ENCODE peak calls at places on chromosomes 1 and 21, in five cellular contexts. F, D, R, J and Q are unnamed samples.

GRCh38 chr1:59317343-59317742 is 20.4 kb downstream of the FGGY start:
- DNase-seq in F (no peak), D (no peak), R (no peak), J (no peak), Q (no peak)

GRCh38 chr21:39668369-39668768 is 55.6 kb downstream of the B3GALT5 start:
- DNase-seq in F (no peak), D (no peak), R (no peak), J (peak; percentile 82), Q (no peak)

GRCh38 chr1:218817747-218818146 is 355.9 kb upstream of the LYPLAL1 start:
- DNase-seq in F (no peak), D (no peak), R (no peak), J (no peak), Q (peak; percentile 1)

GRCh38 chr1:226407497-226408284 is at the start of gene PARP1:
- DNase-seq in F (peak; percentile 82), D (peak; percentile 96), R (peak; percentile 82), J (peak; percentile 97), Q (peak; percentile 94)

GRCh38 chr1:56934400-56935080 is 31.3 kb downstream of the C8B start:
- DNase-seq in F (no peak), D (no peak), R (no peak), J (no peak), Q (no peak)

GRCh38 chr1:53946252-53947171 is at the start of gene LRRC42:
- DNase-seq in F (no peak), D (no peak), R (no peak), J (no peak), Q (no peak)

GRCh38 chr1:91026777-91027176 is 4.9 kb upstream of the ZNF644 start:
- DNase-seq in F (no peak), D (no peak), R (no peak), J (no peak), Q (no peak)

GRCh38 chr1:69994261-69994660 is 211.1 kb downstream of the LRRC40 start:
- DNase-seq in F (no peak), D (no peak), R (no peak), J (no peak), Q (no peak)

GRCh38 chr1:2541619-2542246 is 11.7 kb upstream of the HES5 start:
- DNase-seq in F (no peak), D (peak; percentile 81), R (no peak), J (no peak), Q (no peak)

GRCh38 chr1:24416666-24417391 is 1.2 kb downstream of the NIPAL3 start:
- DNase-seq in F (no peak), D (no peak), R (no peak), J (no peak), Q (peak; percentile 83)

GRCh38 chr1:37448691-37449417 is 25.5 kb upstream of the ZC3H12A start:
- DNase-seq in F (no peak), D (no peak), R (no peak), J (no peak), Q (peak; percentile 83)

GRCh38 chr1:39159224-39160036 is 45.1 kb upstream of the MACF1 start:
- DNase-seq in F (no peak), D (no peak), R (no peak), J (no peak), Q (peak; percentile 65)

GRCh38 chr21:45930792-45931191 is 50.8 kb upstream of the COL6A1 start:
- DNase-seq in F (no peak), D (no peak), R (no peak), J (no peak), Q (no peak)

GRCh38 chr21:34017127-34017961 is 56.0 kb upstream of the MRPS6 start:
- DNase-seq in F (no peak), D (no peak), R (no peak), J (no peak), Q (no peak)

GRCh38 chr1:228770779-228771223 is 35.5 kb downstream of the RHOU start:
- DNase-seq in F (no peak), D (no peak), R (no peak), J (no peak), Q (no peak)

GRCh38 chr1:2208309-2209239 is 14.0 kb upstream of the FAAP20 start:
- DNase-seq in F (no peak), D (no peak), R (no peak), J (peak; percentile 94), Q (peak; percentile 14)

GRCh38 chr1:109933856-109934711 is 23.4 kb downstream of the CSF1 start:
- DNase-seq in F (no peak), D (no peak), R (no peak), J (no peak), Q (no peak)

GRCh38 chr1:9145714-9146113 is 16.8 kb upstream of the GPR157 start:
- DNase-seq in F (no peak), D (no peak), R (no peak), J (no peak), Q (no peak)

GRCh38 chr1:3393024-3393986 is 61.2 kb upstream of the ARHGEF16 start:
- DNase-seq in F (peak; percentile 47), D (no peak), R (no peak), J (no peak), Q (peak; percentile 85)

GRCh38 chr1:9413143-9413876 is 120.6 kb downstream of the SPSB1 start:
- DNase-seq in F (no peak), D (no peak), R (no peak), J (no peak), Q (peak; percentile 76)

GRCh38 chr1:207321790-207322530 is 482 bp downstream of the CD55 start:
- DNase-seq in F (no peak), D (no peak), R (no peak), J (no peak), Q (no peak)

GRCh38 chr1:228308628-228309547 is 97.7 kb downstream of the TRIM11 start:
- DNase-seq in F (no peak), D (no peak), R (no peak), J (peak; percentile 78), Q (no peak)

GRCh38 chr1:43008425-43009108 is 49.9 kb upstream of the SLC2A1 start:
- DNase-seq in F (peak; percentile 97), D (no peak), R (no peak), J (no peak), Q (peak; percentile 100)

GRCh38 chr1:109206324-109206723 is 7.4 kb upstream of the SARS1 start:
- DNase-seq in F (no peak), D (no peak), R (no peak), J (no peak), Q (no peak)